ENCODE peak calls at places on chromosome 16, in ten cellular contexts. V is activated CD8-positive, alpha-beta T cell treated with anti-CD3 and anti-CD28 coated beads, Interleukin-2, amount 10 ng/mL, durations not matched to agents 7 days and 5 days; K is COR-L47; C is A549; X is activated T-cell treated with anti-CD3 and anti-CD28 coated beads, Interleukin-2, amount 50 U/mL, for 24 hours; N is RPMI7951; E is omental fat pad; M is islet precursor cell; I is iris pigment epithelial cell; Q is stimulated activated CD4-positive, alpha-beta T cell treated with anti-CD3 and anti-CD28 coated beads, Interleukin-12 subunit alpha, Interleukin-12 subunit beta, amount 100 ng/mL, for 4 hours. F is an unnamed sample.

GRCh38 chr16:82460761-82461160 is 166.0 kb upstream of the CDH13 start:
- DNase-seq in V (no peak), K (no peak), C (no peak), X (no peak), N (no peak), E (no peak), M (peak; percentile 11), I (no peak), Q (no peak), F (no peak)

GRCh38 chr16:56409195-56409594 is 16.1 kb downstream of the AMFR start:
- DNase-seq in V (no peak), K (no peak), C (peak; percentile 65), X (no peak), N (peak; percentile 10), E (no peak), M (no peak), I (peak; percentile 78), Q (no peak), F (no peak)

GRCh38 chr16:88306860-88307545 is 75.8 kb upstream of the ZNF469 start:
- DNase-seq in V (no peak), K (no peak), C (no peak), X (no peak), N (peak; percentile 94), E (no peak), M (no peak), I (peak; percentile 92), Q (no peak), F (no peak)

GRCh38 chr16:52469775-52470174 is 77.2 kb downstream of the TOX3 start:
- DNase-seq in V (no peak), K (no peak), C (peak; percentile 51), X (no peak), N (no peak), E (no peak), M (peak; percentile 65), I (peak; percentile 5), Q (no peak), F (no peak)

GRCh38 chr16:28531777-28532744 is 6.7 kb downstream of the NUPR1 start:
- DNase-seq in V (no peak), K (no peak), C (peak; percentile 66), X (no peak), N (no peak), E (no peak), M (peak; percentile 92), I (no peak), Q (no peak), F (peak; percentile 91)

GRCh38 chr16:56203052-56203451 is 11.8 kb downstream of the GNAO1 start:
- DNase-seq in V (peak; percentile 65), K (no peak), C (peak; percentile 61), X (peak; percentile 58), N (peak; percentile 72), E (no peak), M (peak; percentile 76), I (peak; percentile 30), Q (peak; percentile 34), F (no peak)

GRCh38 chr16:72995151-72995881 is 52.6 kb downstream of the ZFHX3 start:
- DNase-seq in V (peak; percentile 22), K (no peak), C (peak; percentile 50), X (no peak), N (peak; percentile 35), E (no peak), M (peak; percentile 72), I (no peak), Q (no peak), F (peak; percentile 43)

GRCh38 chr16:15960124-15960971 is 10.9 kb downstream of the ABCC1 start:
- DNase-seq in V (no peak), K (no peak), C (no peak), X (no peak), N (no peak), E (no peak), M (no peak), I (no peak), Q (no peak), F (no peak)

GRCh38 chr16:88299751-88300462 is 82.9 kb upstream of the ZNF469 start:
- DNase-seq in V (no peak), K (no peak), C (no peak), X (no peak), N (no peak), E (no peak), M (no peak), I (no peak), Q (no peak), F (no peak)

GRCh38 chr16:85678016-85678415 is 10.7 kb downstream of the GINS2 start:
- DNase-seq in V (no peak), K (no peak), C (no peak), X (no peak), N (no peak), E (no peak), M (no peak), I (no peak), Q (no peak), F (no peak)

GRCh38 chr16:58085584-58086251 is 43.5 kb downstream of the CFAP20 start:
- DNase-seq in V (no peak), K (no peak), C (no peak), X (no peak), N (no peak), E (no peak), M (no peak), I (no peak), Q (no peak), F (no peak)

GRCh38 chr16:54591816-54592246 is 305.2 kb upstream of the IRX3 start:
- DNase-seq in V (no peak), K (peak; percentile 36), C (no peak), X (no peak), N (no peak), E (no peak), M (no peak), I (no peak), Q (no peak), F (no peak)

GRCh38 chr16:3189869-3190268 is 1.9 kb downstream of the OR1F1 start:
- DNase-seq in V (no peak), K (no peak), C (no peak), X (no peak), N (no peak), E (no peak), M (no peak), I (no peak), Q (no peak), F (no peak)

GRCh38 chr16:70777973-70778406 is 23.0 kb downstream of the VAC14 start:
- DNase-seq in V (no peak), K (no peak), C (peak; percentile 78), X (no peak), N (no peak), E (no peak), M (no peak), I (no peak), Q (no peak), F (no peak)

F was measured in colonic mucosa.